ENCODE peak calls at places on chromosomes 7 and 10, in nine cellular contexts. N, H, V, B, Y, J, C, G and R are unnamed samples.

GRCh38 chr10:61323757-61324156 is 129.4 kb downstream of the TMEM26 start:
- DNase-seq in N (no peak), H (no peak), V (no peak), B (no peak), Y (no peak), J (no peak), C (no peak), G (no peak), R (no peak)

GRCh38 chr7:1224093-1224702 is 8.5 kb upstream of the UNCX start:
- DNase-seq in N (no peak), H (no peak), V (no peak), B (no peak), Y (no peak), J (no peak), C (no peak), G (no peak), R (no peak)

GRCh38 chr10:91036807-91037405 is 116.0 kb upstream of the ANKRD1 start:
- DNase-seq in N (no peak), H (no peak), V (no peak), B (no peak), Y (no peak), J (no peak), C (no peak), G (no peak), R (no peak)

GRCh38 chr10:22244001-22244400 is 26.2 kb upstream of the EBLN1 start:
- DNase-seq in N (no peak), H (no peak), V (no peak), B (no peak), Y (no peak), J (no peak), C (no peak), G (no peak), R (no peak)

GRCh38 chr7:133572853-133573252 is 320.0 kb downstream of the EXOC4 start:
- DNase-seq in N (no peak), H (no peak), V (no peak), B (no peak), Y (no peak), J (no peak), C (no peak), G (peak), R (no peak)

GRCh38 chr7:27159278-27160146 is 3.0 kb upstream of the HOXA7 start:
- DNase-seq in N (no peak), H (no peak), V (no peak), B (no peak), Y (peak), J (peak), C (no peak), G (no peak), R (peak)

GRCh38 chr7:149666360-149666905 is 107.0 kb downstream of the ZNF467 start:
- DNase-seq in N (no peak), H (no peak), V (no peak), B (no peak), Y (no peak), J (no peak), C (no peak), G (no peak), R (no peak)

GRCh38 chr10:4686644-4686996 is 139.4 kb upstream of the AKR1E2 start:
- DNase-seq in N (peak), H (no peak), V (no peak), B (no peak), Y (no peak), J (no peak), C (no peak), G (peak), R (no peak)

GRCh38 chr10:7563368-7563767 is 103.4 kb downstream of the ITIH5 start:
- DNase-seq in N (no peak), H (peak), V (no peak), B (no peak), Y (no peak), J (peak), C (peak), G (no peak), R (peak)

GRCh38 chr7:148437043-148437442 is 153.5 kb upstream of the C7orf33 start:
- DNase-seq in N (no peak), H (no peak), V (no peak), B (no peak), Y (no peak), J (no peak), C (no peak), G (no peak), R (no peak)

GRCh38 chr7:2072042-2072441 is 160.7 kb downstream of the MAD1L1 start:
- DNase-seq in N (no peak), H (no peak), V (no peak), B (no peak), Y (no peak), J (no peak), C (no peak), G (no peak), R (no peak)

GRCh38 chr10:11148638-11149037 is 131.0 kb downstream of the CELF2 start:
- DNase-seq in N (no peak), H (no peak), V (no peak), B (no peak), Y (no peak), J (no peak), C (no peak), G (no peak), R (no peak)

GRCh38 chr7:146826338-146826737 is 709.7 kb downstream of the CNTNAP2 start:
- DNase-seq in N (no peak), H (no peak), V (no peak), B (no peak), Y (no peak), J (no peak), C (no peak), G (no peak), R (no peak)

GRCh38 chr7:32670105-32670504 is 174.8 kb downstream of the AVL9 start:
- DNase-seq in N (peak), H (no peak), V (peak), B (no peak), Y (peak), J (peak), C (no peak), G (peak), R (no peak)

GRCh38 chr10:82228701-82229100 is 353.7 kb downstream of the NRG3 start:
- DNase-seq in N (no peak), H (no peak), V (no peak), B (no peak), Y (no peak), J (no peak), C (no peak), G (no peak), R (no peak)

GRCh38 chr10:46223626-46224413 is 63.0 kb upstream of the ANTXRL start:
- DNase-seq in N (no peak), H (no peak), V (no peak), B (peak), Y (no peak), J (no peak), C (peak), G (no peak), R (no peak)

GRCh38 chr10:15725603-15726002 is 5.9 kb upstream of the ITGA8 start:
- DNase-seq in N (peak), H (no peak), V (no peak), B (peak), Y (peak), J (peak), C (peak), G (peak), R (peak)

GRCh38 chr7:125427676-125428075 is 498.1 kb upstream of the POT1 start:
- DNase-seq in N (no peak), H (no peak), V (no peak), B (no peak), Y (no peak), J (no peak), C (no peak), G (no peak), R (no peak)

GRCh38 chr10:132813560-132814468 is 27.9 kb upstream of the NKX6-2 start:
- DNase-seq in N (no peak), H (peak), V (no peak), B (no peak), Y (no peak), J (no peak), C (no peak), G (no peak), R (peak)

GRCh38 chr7:132192809-132193208 is 383.5 kb downstream of the PLXNA4 start:
- DNase-seq in N (no peak), H (no peak), V (no peak), B (no peak), Y (no peak), J (no peak), C (no peak), G (no peak), R (no peak)

GRCh38 chr10:33521904-33522303 is 187.4 kb upstream of the NRP1 start:
- DNase-seq in N (no peak), H (no peak), V (no peak), B (no peak), Y (no peak), J (no peak), C (no peak), G (no peak), R (no peak)

GRCh38 chr10:33337335-33337854 is 2.9 kb upstream of the NRP1 start:
- DNase-seq in N (peak), H (peak), V (no peak), B (no peak), Y (no peak), J (no peak), C (peak), G (peak), R (no peak)

GRCh38 chr7:121752706-121753105 is 120.3 kb upstream of the PTPRZ1 start:
- DNase-seq in N (no peak), H (no peak), V (no peak), B (no peak), Y (no peak), J (no peak), C (no peak), G (peak), R (no peak)

GRCh38 chr7:30308392-30308791 is 24.0 kb downstream of the ZNRF2 start:
- DNase-seq in N (no peak), H (no peak), V (no peak), B (no peak), Y (no peak), J (no peak), C (no peak), G (peak), R (no peak)

GRCh38 chr10:90701428-90701827 is 156.4 kb downstream of the HTR7 start:
- DNase-seq in N (no peak), H (no peak), V (no peak), B (no peak), Y (no peak), J (no peak), C (no peak), G (no peak), R (no peak)

GRCh38 chr10:122675278-122675677 is 24.4 kb downstream of the C10orf120 start:
- DNase-seq in N (no peak), H (no peak), V (no peak), B (no peak), Y (no peak), J (no peak), C (no peak), G (no peak), R (no peak)

GRCh38 chr7:151226875-151227782 is at the start of gene ABCF2:
- DNase-seq in N (peak), H (peak), V (peak), B (peak), Y (peak), J (peak), C (peak), G (peak), R (peak)
- TF ChIP-seq POLR2A in N (peak), H (no peak), V (no peak), B (no peak), Y (peak), J (peak), C (peak), G (peak), R (peak)

DNA sequence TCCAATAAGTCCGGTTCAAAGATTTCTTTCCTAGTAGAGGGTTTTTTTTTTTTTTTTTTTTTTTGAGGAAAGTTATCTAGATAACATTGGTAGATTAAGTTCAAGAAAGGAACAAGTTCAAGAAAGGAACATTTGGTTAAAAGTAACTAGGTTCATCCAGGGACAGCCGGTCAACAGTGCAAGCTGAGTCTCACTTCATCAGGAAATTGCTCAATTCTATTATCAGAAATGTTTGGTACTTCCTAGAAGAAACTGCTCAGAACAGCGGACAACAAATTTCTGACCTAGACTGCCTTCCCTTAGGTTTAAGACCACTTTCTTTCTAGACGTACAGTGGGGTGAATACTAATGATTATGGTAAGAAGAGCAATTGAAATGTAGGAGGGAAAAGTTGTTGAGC is 3.7 kb upstream of the IL2RA start:
- DNase-seq in N (no peak), H (peak), V (peak), B (no peak), Y (no peak), J (no peak), C (no peak), G (no peak), R (no peak)
- H3K27ac ChIP-seq in N (no peak), H (peak), V (no peak), B (no peak), Y (no peak), J (peak), C (no peak), G (no peak), R (peak)

GRCh38 chr10:24952146-24952700 is at the start of gene PRTFDC1:
- DNase-seq in N (peak), H (peak), V (peak), B (peak), Y (peak), J (peak), C (peak), G (no peak), R (peak)
- TF ChIP-seq CTCF in N (no peak), H (no peak), V (no peak), B (no peak), Y (no peak), J (no peak), C (no peak), G (no peak), R (no peak)

GRCh38 chr7:96416599-96416998 is 94.7 kb upstream of the SLC25A13 start:
- DNase-seq in N (no peak), H (no peak), V (no peak), B (no peak), Y (peak), J (no peak), C (no peak), G (no peak), R (no peak)
- TF ChIP-seq POLR2A in N (no peak), H (no peak), V (no peak), B (no peak), Y (no peak), J (no peak), C (no peak), G (no peak), R (no peak)

DNA sequence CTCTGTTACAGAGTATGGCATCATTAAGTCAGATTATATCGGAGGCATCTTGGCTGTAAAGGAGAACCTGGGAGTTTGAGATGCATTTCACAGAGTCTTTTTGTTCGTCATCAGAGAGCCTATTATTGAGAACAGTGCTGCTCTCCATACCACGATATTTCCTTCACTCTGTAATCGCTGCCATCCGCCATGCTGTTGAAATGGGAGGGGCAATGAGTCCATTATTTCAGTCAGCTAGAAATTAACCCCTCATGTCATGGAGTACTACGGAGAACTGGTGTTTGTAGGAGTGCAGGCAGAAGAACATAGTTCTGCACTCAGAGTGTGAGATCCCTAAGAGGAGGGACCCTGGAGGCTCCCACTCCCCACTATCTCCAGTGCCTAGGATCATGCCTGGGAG is 59.2 kb downstream of the SLC16A12 start:
- DNase-seq in N (no peak), H (no peak), V (no peak), B (no peak), Y (no peak), J (no peak), C (no peak), G (no peak), R (no peak)
- H3K27ac ChIP-seq in N (peak), H (peak), V (no peak), B (peak), Y (no peak), J (peak), C (peak), G (no peak), R (peak)

DNA sequence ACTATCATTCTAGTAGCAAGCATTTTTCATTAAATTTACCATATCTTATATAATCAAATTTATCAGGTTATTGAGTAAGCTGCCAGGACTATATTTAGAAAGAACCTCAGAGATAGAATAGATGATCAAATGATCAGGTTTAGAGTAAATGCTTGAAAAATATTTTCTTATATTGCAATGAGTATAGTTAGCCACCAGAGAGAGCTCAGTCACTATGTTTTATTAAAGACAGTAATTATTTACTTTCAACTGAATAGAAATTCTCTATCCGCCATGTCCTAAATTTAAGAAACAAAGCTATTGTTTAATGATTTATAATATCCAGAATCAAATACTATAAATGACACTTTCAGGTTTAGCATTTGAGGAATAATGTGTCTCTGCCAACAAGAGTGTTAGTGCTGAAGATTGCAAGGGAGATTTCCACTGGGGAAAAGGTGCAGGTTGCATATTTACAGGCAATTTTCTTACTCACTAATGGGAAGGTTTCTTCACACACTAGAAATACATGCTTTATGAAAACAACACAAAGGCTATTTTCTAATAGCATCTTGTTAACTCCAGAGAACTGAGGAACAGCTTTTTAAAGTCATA is 184.7 kb downstream of the DGKB start:
- DNase-seq in N (no peak), H (no peak), V (no peak), B (no peak), Y (peak), J (no peak), C (no peak), G (peak), R (no peak)
- TF ChIP-seq CTCF in N (peak), H (peak), V (no peak), B (peak), Y (peak), J (peak), C (peak), G (peak), R (peak)